ENCODE peak calls at places on chromosomes 4 and X, in four cellular contexts. O is fibroblast of lung, J is cardiac fibroblast, R is right atrium auricular region. F is an unnamed sample.

GRCh38 chrX:150683536-150684146 is 9.6 kb upstream of the MTMR1 start:
- DNase-seq in O (peak; percentile 49), J (peak; percentile 58), R (no peak), F (no peak)

GRCh38 chr4:54658321-54659093 is 750 bp downstream of the KIT start:
- DNase-seq in O (peak; percentile 28), J (peak; percentile 48), R (no peak), F (no peak)

GRCh38 chrX:139382529-139382928 is 148.0 kb upstream of the F9 start:
- DNase-seq in O (no peak), J (no peak), R (no peak), F (no peak)

GRCh38 chrX:21800344-21800770 is 39.1 kb upstream of the MBTPS2 start:
- DNase-seq in O (peak; percentile 46), J (peak; percentile 40), R (no peak), F (peak; percentile 76)

GRCh38 chrX:42246814-42247213 is 323.5 kb upstream of the CASK start:
- DNase-seq in O (no peak), J (peak; percentile 8), R (no peak), F (no peak)

GRCh38 chr4:184324939-184325477 is 107.3 kb upstream of the ENPP6 start:
- DNase-seq in O (no peak), J (no peak), R (no peak), F (no peak)

GRCh38 chr4:152780267-152780811 is 585 bp downstream of the ARFIP1 start:
- DNase-seq in O (no peak), J (peak; percentile 51), R (no peak), F (no peak)

GRCh38 chr4:66489783-66490452 is 819.6 kb upstream of the EPHA5 start:
- DNase-seq in O (peak; percentile 4), J (peak; percentile 83), R (no peak), F (peak; percentile 81)

GRCh38 chr4:84126061-84126787 is 372.9 kb downstream of the NKX6-1 start:
- DNase-seq in O (no peak), J (no peak), R (no peak), F (no peak)

GRCh38 chr4:88705223-88705622 is 7.6 kb upstream of the NAP1L5 start:
- DNase-seq in O (no peak), J (no peak), R (no peak), F (no peak)

GRCh38 chr4:1819284-1819683 is 26.2 kb downstream of the FGFR3 start:
- DNase-seq in O (peak; percentile 53), J (no peak), R (no peak), F (no peak)

GRCh38 chr4:108367751-108368150 is 199.0 kb upstream of the LEF1 start:
- DNase-seq in O (no peak), J (no peak), R (no peak), F (no peak)

DNA sequence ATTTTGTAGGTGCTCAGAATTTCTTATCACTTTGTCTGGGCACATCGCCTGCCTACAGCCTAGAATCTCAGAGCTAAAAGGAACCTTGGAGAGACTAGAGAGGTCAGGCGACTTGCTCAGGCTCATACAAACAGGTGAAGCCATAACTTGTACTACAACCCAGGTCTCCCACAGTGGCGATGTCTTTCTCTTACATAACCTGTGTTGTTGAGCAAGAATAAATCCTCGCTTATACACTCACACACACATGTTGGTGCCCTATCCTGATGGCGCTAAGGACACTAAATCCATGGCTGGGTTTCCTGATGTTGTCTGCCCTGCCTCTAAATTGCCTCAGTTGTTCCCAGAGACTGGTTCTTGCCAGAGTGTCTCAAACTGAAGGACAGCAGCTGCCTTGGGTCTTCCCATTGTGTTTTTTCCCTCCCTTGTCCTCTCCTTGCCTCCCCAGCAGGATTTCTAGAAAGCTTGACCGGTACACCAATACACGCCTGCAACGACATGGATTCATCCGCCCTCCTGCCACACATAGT is 1.6 kb downstream of the TSC22D3 start:
- DNase-seq in O (no peak), J (no peak), R (no peak), F (no peak)
- H3K4me3 ChIP-seq in O (peak overlapping the region; percentile 59), J (no peak overlapping the region), R (peak overlapping the region; percentile 56), F (no peak overlapping the region)

DNA sequence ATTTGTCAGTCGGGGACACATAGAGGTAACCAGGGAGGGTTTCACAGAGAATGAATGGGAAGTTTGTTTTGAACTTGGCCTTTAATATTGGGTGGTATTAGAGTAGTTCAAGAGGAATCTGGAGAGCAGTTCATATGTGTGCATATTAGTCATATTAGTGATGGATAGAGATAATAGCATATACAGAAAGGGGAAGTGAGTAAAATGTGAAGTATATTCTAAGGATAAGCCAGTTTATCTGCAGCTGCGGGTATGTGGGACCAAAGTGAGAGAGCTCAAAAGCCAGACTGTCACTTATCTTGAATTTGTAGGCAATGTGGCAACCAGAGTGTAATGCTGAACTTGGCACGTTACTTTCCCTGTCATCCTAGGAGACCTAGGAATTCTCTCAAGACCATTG is 169.9 kb downstream of the AFF2 start:
- DNase-seq in O (no peak), J (no peak), R (no peak), F (no peak)
- H3K4me3 ChIP-seq in O (no peak overlapping the region), J (no peak overlapping the region), R (no peak overlapping the region), F (no peak overlapping the region)

GRCh38 chr4:140049924-140050681 is 103.9 kb downstream of the MAML3 start:
- DNase-seq in O (peak; percentile 64), J (peak; percentile 58), R (no peak), F (no peak)
- H3K4me3 ChIP-seq in O (peak overlapping the region; percentile 61), J (peak overlapping the region; percentile 44), R (peak overlapping the region; percentile 42), F (no peak overlapping the region)

GRCh38 chr4:70721747-70722146 is at the start of gene RUFY3:
- DNase-seq in O (peak; percentile 98), J (peak; percentile 95), R (no peak), F (peak; percentile 97)
- H3K4me3 ChIP-seq in O (peak within 1 kb of the TSS; percentile 78), J (peak within 1 kb of the TSS; percentile 64), R (peak within 1 kb of the TSS; percentile 53), F (peak within 1 kb of the TSS; percentile 75)

DNA sequence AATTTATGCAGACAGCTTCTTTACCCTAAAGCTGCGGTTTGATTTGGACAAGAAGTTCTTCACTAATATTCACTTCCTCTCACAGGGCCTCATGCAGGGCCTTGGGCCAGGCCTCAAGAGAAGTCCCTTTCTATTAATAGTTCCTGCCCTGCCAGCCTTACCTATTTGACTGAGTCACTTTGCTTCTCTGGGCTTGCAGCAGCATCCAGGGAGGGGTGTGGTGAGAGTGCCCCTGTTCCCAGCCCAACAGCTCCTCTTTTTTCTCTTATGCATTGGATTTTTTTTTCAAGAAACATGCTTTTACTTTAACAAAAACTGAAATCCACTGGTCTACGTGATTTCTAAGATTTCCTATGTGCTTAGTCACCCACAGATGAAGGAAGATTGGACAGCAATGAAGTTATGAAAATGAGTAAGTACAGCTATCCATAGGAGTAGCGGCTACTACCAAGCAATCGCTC is 26.7 kb downstream of the FAM156B start:
- DNase-seq in O (peak; percentile 56), J (peak; percentile 69), R (peak; percentile 50), F (no peak)
- H3K4me3 ChIP-seq in O (no peak overlapping the region), J (no peak overlapping the region), R (no peak overlapping the region), F (no peak overlapping the region)

GRCh38 chrX:70174754-70175153 is 2.5 kb upstream of the DGAT2L6 start:
- DNase-seq in O (peak; percentile 74), J (peak; percentile 56), R (no peak), F (no peak)

GRCh38 chrX:70172226-70172625 is 5.1 kb upstream of the DGAT2L6 start:
- DNase-seq in O (peak; percentile 45), J (peak; percentile 65), R (no peak), F (no peak)

GRCh38 chrX:70169281-70169680 is 8.0 kb upstream of the DGAT2L6 start:
- DNase-seq in O (no peak), J (no peak), R (no peak), F (no peak)

GRCh38 chrX:70172964-70173363 is 4.3 kb upstream of the DGAT2L6 start:
- DNase-seq in O (no peak), J (no peak), R (no peak), F (no peak)

DNA sequence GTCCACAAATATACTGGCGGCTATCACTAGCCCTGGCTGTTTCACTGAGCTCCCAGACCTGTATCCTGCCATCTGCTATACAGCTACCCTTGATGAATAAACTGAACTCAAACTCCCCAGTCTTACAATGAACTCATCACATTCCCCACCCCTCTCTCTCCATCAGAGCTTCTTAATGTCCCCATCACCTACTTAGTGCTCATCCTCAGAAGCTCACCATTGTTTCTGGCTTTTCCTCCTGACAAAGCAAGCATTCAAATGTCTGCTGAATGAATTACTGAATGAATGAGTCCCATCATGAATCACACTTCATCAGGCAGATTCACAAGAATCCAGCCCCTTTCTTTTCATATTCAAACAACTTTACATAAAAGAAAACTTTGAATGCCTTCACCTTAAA is 5.6 kb upstream of the DGAT2L6 start:
- DNase-seq in O (no peak), J (peak; percentile 38), R (no peak), F (no peak)
- H3K4me3 ChIP-seq in O (no peak overlapping the region), J (no peak overlapping the region), R (no peak overlapping the region), F (no peak overlapping the region)

GRCh38 chr4:119297795-119298194 is 24.1 kb downstream of the FABP2 start:
- DNase-seq in O (no peak), J (no peak), R (no peak), F (no peak)
- H3K4me3 ChIP-seq in O (peak overlapping the region; percentile 94), J (no peak overlapping the region), R (no peak overlapping the region), F (no peak overlapping the region)

GRCh38 chr4:144547678-144548298 is 98.2 kb upstream of the HHIP start:
- DNase-seq in O (no peak), J (no peak), R (no peak), F (no peak)
- H3K4me3 ChIP-seq in O (no peak overlapping the region), J (no peak overlapping the region), R (no peak overlapping the region), F (no peak overlapping the region)

GRCh38 chr4:168451744-168452394 is 28.4 kb downstream of the DDX60L start:
- DNase-seq in O (peak; percentile 63), J (peak; percentile 88), R (no peak), F (no peak)
- H3K4me3 ChIP-seq in O (no peak overlapping the region), J (no peak overlapping the region), R (no peak overlapping the region), F (no peak overlapping the region)

DNA sequence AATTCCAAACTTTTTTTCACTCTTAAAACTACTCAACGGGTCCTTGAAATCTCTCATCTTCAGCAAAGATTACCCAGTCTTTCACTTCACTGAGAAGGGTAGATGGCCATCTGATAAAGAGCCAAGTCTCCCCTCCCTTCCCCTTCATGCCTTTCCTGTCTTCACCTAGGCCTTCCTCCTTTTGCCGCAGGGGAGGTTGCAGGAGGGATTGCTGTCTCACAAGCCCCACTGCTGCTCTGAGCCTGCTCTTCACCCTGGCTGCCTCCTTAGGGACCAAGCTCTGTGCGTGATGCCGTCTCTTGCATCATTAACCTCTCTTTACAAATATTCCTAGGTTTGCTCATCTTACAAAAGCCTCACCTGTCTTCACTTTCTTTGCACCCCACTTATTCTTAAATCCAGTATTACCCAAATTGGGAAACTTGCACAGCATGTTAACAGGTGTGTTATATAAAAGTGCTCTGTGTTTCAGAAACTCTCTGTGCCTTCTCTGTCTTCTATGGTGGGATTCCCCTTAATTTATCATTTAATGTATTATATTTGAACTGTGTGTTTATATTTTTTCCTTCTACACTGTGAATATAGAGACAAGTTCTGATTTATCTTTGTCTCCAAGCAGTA is 3.8 kb downstream of the ZFX start:
- DNase-seq in O (no peak), J (peak; percentile 55), R (no peak), F (no peak)
- H3K4me3 ChIP-seq in O (peak overlapping the region; percentile 26), J (no peak overlapping the region), R (peak overlapping the region; percentile 3), F (no peak overlapping the region)